ENCODE peak calls at places on chromosome 16, in six cellular contexts. One of them, this sample, is unnamed.

GRCh38 chr16:10517868-10518267 is 62.5 kb downstream of the EMP2 start:
- DNase-seq in ovary: no peak
- DNase-seq in uterus: no peak
- DNase-seq in GM23338: peak
- DNase-seq in fibroblast of lung: no peak
- DNase-seq in PC-3: no peak
- DNase-seq in this sample: no peak

GRCh38 chr16:14487579-14487978 is 142.5 kb downstream of the PARN start:
- DNase-seq in fibroblast of lung: no peak
- DNase-seq in PC-3: no peak
- DNase-seq in uterus: no peak
- DNase-seq in GM23338: no peak
- DNase-seq in ovary: no peak
- DNase-seq in this sample: no peak

GRCh38 chr16:80931985-80932720 is 74.5 kb downstream of the CMC2 start:
- DNase-seq in fibroblast of lung: peak
- DNase-seq in uterus: peak
- DNase-seq in PC-3: peak
- DNase-seq in ovary: peak
- DNase-seq in GM23338: peak
- DNase-seq in this sample: peak

GRCh38 chr16:26787924-26788323 is 278.8 kb upstream of the C16orf82 start:
- DNase-seq in fibroblast of lung: no peak
- DNase-seq in uterus: no peak
- DNase-seq in GM23338: no peak
- DNase-seq in ovary: no peak
- DNase-seq in PC-3: no peak
- DNase-seq in this sample: no peak

GRCh38 chr16:76656951-76657498 is 379.8 kb downstream of the CNTNAP4 start:
- DNase-seq in PC-3: no peak
- DNase-seq in fibroblast of lung: no peak
- DNase-seq in uterus: no peak
- DNase-seq in ovary: no peak
- DNase-seq in GM23338: no peak
- DNase-seq in this sample: no peak

GRCh38 chr16:19601083-19601976 is 45.8 kb downstream of the VPS35L start:
- DNase-seq in GM23338: peak
- DNase-seq in fibroblast of lung: peak
- DNase-seq in ovary: no peak
- DNase-seq in uterus: no peak
- DNase-seq in PC-3: peak
- DNase-seq in this sample: no peak

GRCh38 chr16:87350031-87350430 is 32.8 kb upstream of the C16orf95 start:
- DNase-seq in GM23338: no peak
- DNase-seq in PC-3: no peak
- DNase-seq in uterus: no peak
- DNase-seq in fibroblast of lung: no peak
- DNase-seq in ovary: no peak
- DNase-seq in this sample: no peak

GRCh38 chr16:88069397-88070168 is 118.3 kb downstream of the BANP start:
- DNase-seq in GM23338: no peak
- DNase-seq in uterus: no peak
- DNase-seq in fibroblast of lung: no peak
- DNase-seq in PC-3: no peak
- DNase-seq in ovary: no peak
- DNase-seq in this sample: peak

GRCh38 chr16:88701541-88702363 is 4.5 kb downstream of the RNF166 start:
- DNase-seq in GM23338: no peak
- DNase-seq in uterus: no peak
- DNase-seq in fibroblast of lung: no peak
- DNase-seq in PC-3: no peak
- DNase-seq in ovary: no peak
- DNase-seq in this sample: no peak

GRCh38 chr16:1105888-1106620 is 10.0 kb upstream of the C1QTNF8 start:
- DNase-seq in uterus: peak
- DNase-seq in fibroblast of lung: peak
- DNase-seq in GM23338: peak
- DNase-seq in ovary: peak
- DNase-seq in PC-3: peak
- DNase-seq in this sample: peak

GRCh38 chr16:70736454-70737376 is 50.9 kb upstream of the MTSS2 start:
- DNase-seq in ovary: no peak
- DNase-seq in PC-3: no peak
- DNase-seq in uterus: no peak
- DNase-seq in fibroblast of lung: peak
- DNase-seq in GM23338: peak
- DNase-seq in this sample: no peak

GRCh38 chr16:86566601-86566965 is at the start of gene FOXC2:
- DNase-seq in uterus: peak
- DNase-seq in PC-3: no peak
- DNase-seq in ovary: peak
- DNase-seq in GM23338: peak
- DNase-seq in fibroblast of lung: peak
- DNase-seq in this sample: peak

GRCh38 chr16:71552698-71553503 is 24.0 kb downstream of the TAT start:
- DNase-seq in GM23338: peak
- DNase-seq in ovary: no peak
- DNase-seq in fibroblast of lung: no peak
- DNase-seq in uterus: no peak
- DNase-seq in PC-3: peak
- DNase-seq in this sample: no peak

GRCh38 chr16:67780847-67781547 is 25.4 kb downstream of the RANBP10 start:
- DNase-seq in PC-3: no peak
- DNase-seq in GM23338: no peak
- DNase-seq in uterus: no peak
- DNase-seq in ovary: no peak
- DNase-seq in fibroblast of lung: no peak
- DNase-seq in this sample: peak

GRCh38 chr16:52487849-52488457 is 59.0 kb downstream of the TOX3 start:
- DNase-seq in ovary: no peak
- DNase-seq in fibroblast of lung: no peak
- DNase-seq in PC-3: no peak
- DNase-seq in uterus: no peak
- DNase-seq in GM23338: no peak
- DNase-seq in this sample: no peak

GRCh38 chr16:351804-352520 is 561 bp downstream of the AXIN1 start:
- DNase-seq in GM23338: peak
- DNase-seq in fibroblast of lung: peak
- DNase-seq in ovary: peak
- DNase-seq in PC-3: no peak
- DNase-seq in uterus: peak
- DNase-seq in this sample: no peak

GRCh38 chr16:30925646-30926332 is 2.4 kb downstream of the FBXL19 start:
- DNase-seq in ovary: no peak
- DNase-seq in uterus: no peak
- DNase-seq in fibroblast of lung: no peak
- DNase-seq in PC-3: no peak
- DNase-seq in GM23338: no peak
- DNase-seq in this sample: no peak
- H3K27ac ChIP-seq in ovary: no peak
- H3K27ac ChIP-seq in uterus: no peak
- H3K27ac ChIP-seq in fibroblast of lung: no peak
- H3K27ac ChIP-seq in PC-3: no peak
- H3K27ac ChIP-seq in GM23338: no peak
- H3K27ac ChIP-seq in this sample: no peak

DNA sequence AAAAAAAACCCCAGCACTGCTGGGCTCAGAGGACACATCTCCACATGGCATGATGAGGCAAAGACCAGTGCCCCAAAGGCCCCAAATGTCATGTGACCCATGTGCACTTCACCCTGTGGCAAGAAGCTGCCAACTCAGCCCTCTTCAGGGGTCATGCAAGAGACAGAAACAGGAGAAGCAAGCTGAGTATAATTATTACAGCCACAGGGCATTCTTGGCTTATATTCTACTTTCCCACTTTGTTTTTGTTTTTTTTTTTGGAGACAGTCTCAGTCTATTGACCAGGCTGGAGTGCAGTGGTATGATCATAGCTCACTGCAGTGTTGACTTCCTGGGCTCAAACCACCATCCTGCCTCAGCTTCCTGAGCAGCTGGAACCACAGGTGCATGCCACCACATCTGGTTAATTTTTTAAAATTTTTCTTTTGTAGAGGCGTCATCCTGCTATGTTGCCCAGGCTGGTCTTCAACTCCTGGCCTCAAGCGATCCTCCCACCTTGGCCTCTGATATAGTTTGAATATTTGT is 32.7 kb upstream of the LITAF start:
- DNase-seq in GM23338: no peak
- DNase-seq in uterus: no peak
- DNase-seq in ovary: no peak
- DNase-seq in PC-3: no peak
- DNase-seq in fibroblast of lung: no peak
- DNase-seq in this sample: no peak
- H3K27ac ChIP-seq in GM23338: no peak
- H3K27ac ChIP-seq in uterus: no peak
- H3K27ac ChIP-seq in ovary: no peak
- H3K27ac ChIP-seq in PC-3: no peak
- H3K27ac ChIP-seq in fibroblast of lung: no peak
- H3K27ac ChIP-seq in this sample: no peak

DNA sequence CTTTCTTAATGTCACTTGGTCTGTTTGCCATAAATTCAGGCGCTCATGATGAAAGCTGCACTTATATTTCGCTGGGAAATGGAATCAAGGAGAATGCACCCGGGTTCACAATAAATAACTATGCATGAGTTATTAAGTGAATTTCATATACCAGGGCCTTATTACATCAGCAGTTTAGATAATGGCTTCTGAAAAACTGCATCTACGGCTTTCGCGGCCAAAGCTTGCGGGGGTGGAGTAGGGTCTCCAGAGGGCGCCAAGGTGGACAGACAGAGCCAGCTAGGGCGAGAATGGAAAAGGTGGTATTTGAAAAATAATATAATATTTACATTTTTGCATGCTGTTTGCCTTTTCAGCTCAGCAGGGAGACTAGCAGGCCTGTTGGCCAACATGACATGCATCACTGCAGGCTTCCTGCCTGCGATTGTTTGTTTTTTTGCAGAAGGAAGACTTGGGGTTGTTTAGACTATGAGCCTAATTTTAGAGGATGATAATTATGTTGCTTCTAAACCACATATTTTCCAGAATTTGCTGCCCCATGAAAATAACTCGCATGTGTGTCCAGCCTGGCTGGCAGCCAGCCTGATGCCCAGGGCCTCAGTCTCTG is 173.8 kb upstream of the IRX3 start:
- DNase-seq in PC-3: no peak
- DNase-seq in GM23338: no peak
- DNase-seq in ovary: no peak
- DNase-seq in fibroblast of lung: peak
- DNase-seq in uterus: no peak
- DNase-seq in this sample: no peak
- H3K27ac ChIP-seq in PC-3: no peak
- H3K27ac ChIP-seq in GM23338: no peak
- H3K27ac ChIP-seq in ovary: no peak
- H3K27ac ChIP-seq in fibroblast of lung: no peak
- H3K27ac ChIP-seq in uterus: no peak
- H3K27ac ChIP-seq in this sample: no peak

GRCh38 chr16:69495821-69496220 is 69.9 kb upstream of the NFAT5 start:
- DNase-seq in uterus: no peak
- DNase-seq in PC-3: no peak
- DNase-seq in fibroblast of lung: no peak
- DNase-seq in GM23338: no peak
- DNase-seq in ovary: no peak
- DNase-seq in this sample: peak
- H3K27ac ChIP-seq in uterus: no peak
- H3K27ac ChIP-seq in PC-3: no peak
- H3K27ac ChIP-seq in fibroblast of lung: no peak
- H3K27ac ChIP-seq in GM23338: no peak
- H3K27ac ChIP-seq in ovary: no peak
- H3K27ac ChIP-seq in this sample: no peak

GRCh38 chr16:20954574-20954973 is 54.0 kb downstream of the LYRM1 start:
- DNase-seq in fibroblast of lung: no peak
- DNase-seq in uterus: no peak
- DNase-seq in PC-3: no peak
- DNase-seq in GM23338: no peak
- DNase-seq in ovary: no peak
- DNase-seq in this sample: no peak

GRCh38 chr16:20956319-20956718 is 55.7 kb downstream of the LYRM1 start:
- DNase-seq in ovary: no peak
- DNase-seq in GM23338: no peak
- DNase-seq in PC-3: peak
- DNase-seq in fibroblast of lung: peak
- DNase-seq in uterus: no peak
- DNase-seq in this sample: no peak

GRCh38 chr16:20950294-20950693 is 49.7 kb downstream of the LYRM1 start:
- DNase-seq in uterus: no peak
- DNase-seq in GM23338: no peak
- DNase-seq in PC-3: no peak
- DNase-seq in ovary: no peak
- DNase-seq in fibroblast of lung: no peak
- DNase-seq in this sample: no peak

GRCh38 chr16:20949660-20950059 is 49.1 kb downstream of the LYRM1 start:
- DNase-seq in GM23338: no peak
- DNase-seq in PC-3: no peak
- DNase-seq in uterus: no peak
- DNase-seq in fibroblast of lung: no peak
- DNase-seq in ovary: no peak
- DNase-seq in this sample: no peak

DNA sequence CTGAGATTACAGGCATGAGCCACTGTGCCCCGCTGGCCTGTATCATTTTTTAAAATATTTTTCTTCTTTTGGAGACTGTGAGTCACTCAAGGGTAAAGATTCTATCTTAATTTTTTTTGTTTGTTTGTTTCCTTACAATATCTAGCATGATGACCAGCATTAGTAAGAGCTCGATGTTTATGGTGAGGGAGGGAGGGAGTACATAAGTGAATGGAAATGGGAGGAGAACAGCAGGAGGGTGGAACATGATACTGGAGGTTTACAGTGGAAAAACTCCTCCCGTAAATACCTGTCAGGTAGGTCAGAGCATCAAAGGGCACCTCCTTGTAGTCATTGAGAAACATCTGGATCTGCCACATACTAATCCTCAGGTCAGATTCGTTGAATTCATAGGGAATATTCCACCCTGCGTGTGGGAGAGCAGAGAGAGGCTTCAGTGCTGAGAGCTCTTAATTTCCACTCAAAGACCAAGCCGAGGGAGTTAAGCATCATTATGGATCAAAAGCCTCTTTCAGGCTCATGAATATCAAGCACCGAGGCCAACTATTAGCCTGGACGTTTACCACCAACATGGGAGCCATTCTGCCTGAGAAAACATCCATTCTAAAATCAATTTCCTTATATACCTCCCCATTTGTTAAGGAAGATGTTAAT is 51.7 kb downstream of the LYRM1 start:
- DNase-seq in uterus: no peak
- DNase-seq in PC-3: peak
- DNase-seq in fibroblast of lung: no peak
- DNase-seq in GM23338: peak
- DNase-seq in ovary: no peak
- DNase-seq in this sample: no peak
- H3K27ac ChIP-seq in uterus: no peak
- H3K27ac ChIP-seq in PC-3: no peak
- H3K27ac ChIP-seq in fibroblast of lung: no peak
- H3K27ac ChIP-seq in GM23338: no peak
- H3K27ac ChIP-seq in ovary: no peak
- H3K27ac ChIP-seq in this sample: no peak

This sample was measured in stomach.